ENCODE peak calls at places on chromosomes 11 and 22, in nine cellular contexts. X is fibroblast of the conjunctiva, E is endothelial cell, A is fibroblast of mammary gland, W is H54, R is choroid plexus epithelial cell, N is kidney, D is AG08395, Q is hepatic stellate cell. K is an unnamed sample.

GRCh38 chr11:17593466-17594245 is 46.6 kb downstream of the OTOG start:
- DNase-seq in R (no peak), A (no peak), D (no peak), E (no peak), X (no peak), Q (no peak), W (no peak), N (peak), K (no peak)

GRCh38 chr11:125155100-125155444 is 9.5 kb upstream of the PKNOX2 start:
- DNase-seq in N (no peak), X (no peak), Q (no peak), D (no peak), R (no peak), W (no peak), E (no peak), A (no peak), K (no peak)

GRCh38 chr11:64998690-64999431 is 2.1 kb upstream of the BATF2 start:
- DNase-seq in E (no peak), N (no peak), X (no peak), W (no peak), A (no peak), R (no peak), Q (no peak), D (no peak), K (no peak)

GRCh38 chr11:110187731-110188130 is 94.5 kb downstream of the ZC3H12C start:
- DNase-seq in Q (no peak), R (no peak), W (no peak), A (no peak), E (no peak), X (no peak), D (no peak), N (no peak), K (no peak)

GRCh38 chr22:48979482-48979881 is 848.2 kb downstream of the BRD1 start:
- DNase-seq in A (peak), X (no peak), N (no peak), E (no peak), Q (no peak), D (no peak), R (no peak), W (no peak), K (no peak)

GRCh38 chr11:396511-396947 is 2.5 kb downstream of the PKP3 start:
- DNase-seq in E (no peak), A (peak), R (peak), X (no peak), D (peak), Q (peak), W (peak), N (no peak), K (no peak)

GRCh38 chr11:626475-627272 is at the start of gene SCT:
- DNase-seq in Q (no peak), X (no peak), W (no peak), D (no peak), A (no peak), R (no peak), N (no peak), E (no peak), K (no peak)

GRCh38 chr11:15883349-15883961 is 472.9 kb downstream of the SOX6 start:
- DNase-seq in N (no peak), Q (no peak), X (no peak), R (no peak), A (peak), E (no peak), D (no peak), W (no peak), K (no peak)

GRCh38 chr11:27290261-27290660 is 72.8 kb downstream of the CCDC34 start:
- DNase-seq in R (peak), A (peak), D (peak), N (no peak), W (no peak), Q (no peak), E (no peak), X (no peak), K (no peak)

GRCh38 chr11:20158597-20159257 is 1.5 kb downstream of the DBX1 start:
- DNase-seq in N (peak), Q (peak), W (peak), R (peak), D (peak), X (peak), E (peak), A (peak), K (no peak)

GRCh38 chr11:1092145-1092670 is 17.5 kb downstream of the MUC2 start:
- DNase-seq in X (no peak), D (no peak), E (no peak), W (no peak), Q (no peak), R (no peak), N (peak), A (no peak), K (no peak)

GRCh38 chr22:46036558-46037408 is 59.8 kb upstream of the WNT7B start:
- DNase-seq in X (no peak), E (no peak), R (peak), Q (peak), D (no peak), N (peak), W (no peak), A (peak), K (peak)

GRCh38 chr22:42500164-42500835 is 19.3 kb downstream of the RRP7A start:
- DNase-seq in N (peak), Q (peak), X (peak), E (peak), A (peak), W (peak), D (peak), R (peak), K (no peak)

GRCh38 chr11:790721-791564 is 1.1 kb upstream of the CEND1 start:
- DNase-seq in X (no peak), R (peak), N (no peak), A (no peak), D (no peak), W (peak), E (no peak), Q (no peak), K (no peak)

GRCh38 chr11:96204721-96205459 is 138.1 kb downstream of the MAML2 start:
- DNase-seq in X (no peak), D (no peak), A (no peak), Q (no peak), R (no peak), E (no peak), N (no peak), W (no peak), K (peak)

GRCh38 chr22:19970479-19971275 is 29.1 kb upstream of the TXNRD2 start:
- DNase-seq in X (no peak), A (peak), E (peak), Q (peak), D (peak), R (peak), N (no peak), W (peak), K (peak)

GRCh38 chr22:27748355-27749168 is 53.0 kb downstream of the MN1 start:
- DNase-seq in X (peak), D (peak), Q (no peak), E (no peak), N (no peak), W (no peak), R (peak), A (peak), K (no peak)

GRCh38 chr11:117090111-117090706 is 8.0 kb downstream of the SIK3 start:
- DNase-seq in A (no peak), D (no peak), N (no peak), R (no peak), E (no peak), W (no peak), Q (no peak), X (no peak), K (no peak)

GRCh38 chr22:37581534-37581933 is 1.6 kb upstream of the LGALS2 start:
- DNase-seq in X (no peak), E (no peak), A (no peak), R (no peak), N (peak), D (no peak), Q (no peak), W (no peak), K (no peak)

GRCh38 chr11:108958446-108959123 is 293.7 kb downstream of the DDX10 start:
- DNase-seq in R (peak), E (no peak), A (peak), N (no peak), X (peak), D (peak), Q (peak), W (no peak), K (peak)

GRCh38 chr11:83717551-83717950 is 431.4 kb upstream of the CCDC90B start:
- DNase-seq in R (peak), E (no peak), N (no peak), W (no peak), X (no peak), A (peak), D (no peak), Q (no peak), K (peak)

GRCh38 chr11:71182791-71183556 is 69.4 kb downstream of the SHANK2 start:
- DNase-seq in X (no peak), A (no peak), W (no peak), E (no peak), R (no peak), Q (no peak), N (peak), D (no peak), K (no peak)

GRCh38 chr22:45211435-45211834 is 29.3 kb downstream of the KIAA0930 start:
- DNase-seq in R (no peak), X (no peak), Q (no peak), N (peak), E (no peak), D (no peak), A (peak), W (no peak), K (no peak)

K was measured in MM.1S.